ENCODE peak calls at places on chromosomes 6 and 20, in eight cellular contexts. F is HepG2, S is HCT116, O is endothelial cell of umbilical vein, R is GM23338, G is GM12878, E is K562, K is H1. U is an unnamed sample.

GRCh38 chr6:157091243-157091642 is 232.1 kb downstream of the TMEM242 start:
- DNase-seq in F (no peak), S (no peak), O (no peak), R (no peak), G (no peak), E (no peak), K (no peak), U (no peak)

GRCh38 chr20:64119681-64120341 is 12.4 kb upstream of the NPBWR2 start:
- DNase-seq in F (no peak), S (peak; percentile 6), O (peak; percentile 8), R (no peak), G (no peak), E (no peak), K (peak; percentile 49), U (no peak)

GRCh38 chr20:41616228-41616627 is 1.9 kb downstream of the CHD6 start:
- DNase-seq in F (peak; percentile 62), S (no peak), O (no peak), R (no peak), G (no peak), E (no peak), K (no peak), U (no peak)

GRCh38 chr6:156862711-156863110 is 85.5 kb downstream of the ARID1B start:
- DNase-seq in F (no peak), S (no peak), O (no peak), R (no peak), G (no peak), E (no peak), K (no peak), U (no peak)

GRCh38 chr20:37911838-37912273 is 8.9 kb downstream of the VSTM2L start:
- DNase-seq in F (no peak), S (no peak), O (no peak), R (peak; percentile 85), G (no peak), E (peak; percentile 57), K (peak; percentile 70), U (peak; percentile 78)

GRCh38 chr6:98343004-98343403 is 491.4 kb upstream of the POU3F2 start:
- DNase-seq in F (no peak), S (no peak), O (no peak), R (no peak), G (no peak), E (no peak), K (no peak), U (no peak)

GRCh38 chr6:25006565-25007001 is 70.8 kb upstream of the RIPOR2 start:
- DNase-seq in F (no peak), S (peak; percentile 7), O (peak; percentile 68), R (no peak), G (no peak), E (peak; percentile 16), K (no peak), U (no peak)

GRCh38 chr20:59820204-59821041 is 113.0 kb downstream of the SYCP2 start:
- DNase-seq in F (no peak), S (no peak), O (no peak), R (no peak), G (no peak), E (no peak), K (no peak), U (no peak)

GRCh38 chr6:128208851-128209580 is 308.2 kb upstream of the THEMIS start:
- DNase-seq in F (peak; percentile 14), S (no peak), O (peak; percentile 24), R (no peak), G (no peak), E (no peak), K (no peak), U (no peak)

GRCh38 chr6:117078624-117079023 is 186.7 kb upstream of the VGLL2 start:
- DNase-seq in F (no peak), S (no peak), O (no peak), R (no peak), G (no peak), E (no peak), K (no peak), U (no peak)

GRCh38 chr6:142756215-142756630 is 188.8 kb downstream of the HIVEP2 start:
- DNase-seq in F (peak; percentile 23), S (peak; percentile 62), O (peak; percentile 7), R (peak; percentile 11), G (no peak), E (no peak), K (no peak), U (no peak)

GRCh38 chr6:1267790-1268762 is 43.8 kb upstream of the FOXQ1 start:
- DNase-seq in F (peak; percentile 100), S (no peak), O (no peak), R (peak; percentile 40), G (no peak), E (no peak), K (no peak), U (no peak)

GRCh38 chr6:90940812-90941481 is 354.1 kb upstream of the MAP3K7 start:
- DNase-seq in F (peak; percentile 44), S (peak; percentile 43), O (peak; percentile 75), R (peak; percentile 76), G (peak; percentile 80), E (peak; percentile 59), K (no peak), U (peak; percentile 90)

GRCh38 chr6:54335871-54336270 is 27.6 kb downstream of the TINAG start:
- DNase-seq in F (peak; percentile 1), S (peak; percentile 78), O (peak; percentile 99), R (peak; percentile 34), G (no peak), E (no peak), K (no peak), U (no peak)

GRCh38 chr6:101711518-101711917 is 318.0 kb downstream of the GRIK2 start:
- DNase-seq in F (no peak), S (no peak), O (no peak), R (no peak), G (no peak), E (no peak), K (no peak), U (no peak)

GRCh38 chr6:84417261-84417660 is 189.8 kb upstream of the CEP162 start:
- DNase-seq in F (no peak), S (no peak), O (no peak), R (no peak), G (no peak), E (no peak), K (no peak), U (no peak)

GRCh38 chr6:170173416-170173990 is 117.4 kb downstream of the DLL1 start:
- DNase-seq in F (no peak), S (no peak), O (no peak), R (no peak), G (no peak), E (no peak), K (peak; percentile 8), U (no peak)

GRCh38 chr20:47677314-47678129 is 107.8 kb downstream of the SULF2 start:
- DNase-seq in F (peak; percentile 69), S (peak; percentile 51), O (peak; percentile 43), R (peak; percentile 86), G (no peak), E (peak; percentile 69), K (peak; percentile 89), U (no peak)

GRCh38 chr6:35299674-35300073 is 2.1 kb downstream of the DEF6 start:
- DNase-seq in F (no peak), S (no peak), O (no peak), R (no peak), G (no peak), E (peak; percentile 66), K (no peak), U (no peak)

GRCh38 chr20:19327401-19327800 is 115.0 kb downstream of the SLC24A3 start:
- DNase-seq in F (no peak), S (no peak), O (no peak), R (no peak), G (no peak), E (no peak), K (no peak), U (no peak)

GRCh38 chr20:16622501-16622900 is 49.3 kb upstream of the KIF16B start:
- DNase-seq in F (no peak), S (no peak), O (no peak), R (no peak), G (no peak), E (no peak), K (no peak), U (no peak)

DNA sequence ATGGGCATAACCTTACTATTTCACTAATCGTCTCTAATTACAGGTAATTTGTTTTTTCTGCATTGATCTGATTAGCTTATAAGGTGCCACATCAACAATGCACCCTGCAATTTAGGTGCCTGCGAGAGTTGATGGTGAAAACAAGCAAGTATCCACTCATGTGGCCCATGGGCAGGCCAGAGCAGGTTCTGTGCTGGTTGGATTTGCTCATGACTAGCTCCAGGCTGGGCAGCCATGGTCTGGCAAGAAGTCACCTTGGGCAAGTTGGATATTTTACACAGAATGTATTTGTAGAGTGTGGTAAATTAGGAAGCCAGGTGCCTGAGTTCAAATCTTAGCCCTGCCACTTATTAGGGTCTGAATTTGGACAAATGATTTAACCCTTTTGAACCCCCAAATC is 25.3 kb downstream of the RAB44 start:
- DNase-seq in F (no peak), S (no peak), O (no peak), R (no peak), G (no peak), E (no peak), K (no peak), U (no peak)
- TF ChIP-seq POLR2AphosphoS5 in F (no peak), S (no peak), O (no peak), R (no peak), G (no peak), E (no peak), K (no peak), U (no peak)

GRCh38 chr20:30892704-30893345 is 364.6 kb upstream of the DEFB115 start:
- DNase-seq in F (no peak), S (no peak), O (no peak), R (peak; percentile 64), G (no peak), E (no peak), K (no peak), U (no peak)
- TF ChIP-seq EZH2 in F (no peak), S (no peak), O (no peak), R (peak; percentile 76), G (no peak), E (no peak), K (no peak), U (no peak)

GRCh38 chr6:31270788-31271640 is 878 bp downstream of the HLA-C start:
- DNase-seq in F (no peak), S (no peak), O (peak; percentile 47), R (peak; percentile 68), G (no peak), E (no peak), K (peak; percentile 79), U (no peak)
- TF ChIP-seq POLR2AphosphoS5 in F (no peak), S (no peak), O (no peak), R (no peak), G (no peak), E (no peak), K (no peak), U (no peak)

DNA sequence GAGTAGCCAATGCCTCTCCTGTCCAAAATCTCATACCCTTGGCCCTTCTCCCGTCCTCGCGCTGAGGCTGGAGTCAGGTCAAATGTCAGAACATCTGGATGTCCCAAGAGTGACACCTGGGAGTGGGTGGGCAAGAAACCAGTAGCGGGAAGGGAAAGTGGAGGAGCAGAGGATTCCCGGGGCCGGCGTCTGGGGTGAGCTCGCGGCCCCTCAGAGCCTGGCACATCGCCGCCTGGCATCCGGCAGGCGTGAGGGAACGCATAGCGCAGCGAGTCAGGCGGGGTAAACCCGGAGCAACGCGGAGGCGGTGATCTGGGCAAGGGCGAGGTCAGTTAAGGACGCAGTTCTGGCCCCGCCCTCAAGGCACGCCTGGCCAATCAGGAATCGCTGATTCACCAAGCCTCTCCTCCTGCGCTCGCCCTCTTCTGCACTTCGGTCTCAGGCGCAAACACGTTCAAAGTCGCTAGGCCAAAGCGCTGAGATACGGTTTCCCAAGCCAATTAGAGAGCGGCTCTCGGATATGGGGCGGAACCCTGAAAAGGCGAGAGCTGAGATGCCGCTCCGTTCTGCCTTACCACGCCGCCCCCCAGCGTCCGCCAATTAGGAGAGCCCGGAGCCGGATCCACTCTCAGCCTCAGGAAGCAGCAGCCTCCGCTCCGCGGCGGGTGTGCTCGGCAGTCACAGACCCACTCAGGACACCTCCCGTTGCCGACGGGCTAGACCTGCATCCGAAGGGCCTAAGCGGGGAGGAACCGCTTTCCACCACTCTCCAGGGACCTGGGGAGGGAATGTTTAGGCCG is 22.5 kb downstream of the VPS52 start:
- DNase-seq in F (peak; percentile 99), S (peak; percentile 99), O (peak; percentile 100), R (peak; percentile 99), G (peak; percentile 99), E (peak; percentile 100), K (peak; percentile 95), U (peak; percentile 96)
- TF ChIP-seq EZH2 in F (no peak), S (no peak), O (no peak), R (no peak), G (no peak), E (no peak), K (no peak), U (no peak)

U was measured in SK-N-MC.